ENCODE peak calls at places on chromosomes 6 and 20, in five cellular contexts. M, J, D, X and B are unnamed samples.

GRCh38 chr6:62999796-63000195 is 211.5 kb upstream of the FKBP1C start:
- DNase-seq in M (no peak), J (no peak), D (no peak), X (no peak), B (no peak)

GRCh38 chr6:100506651-100507050 is 41.9 kb upstream of the SIM1 start:
- DNase-seq in M (no peak), J (peak), D (peak), X (no peak), B (peak)

GRCh38 chr6:10151144-10151915 is 263.5 kb downstream of the TFAP2A start:
- DNase-seq in M (no peak), J (no peak), D (peak), X (no peak), B (no peak)

GRCh38 chr6:38673397-38674165 is 29.4 kb downstream of the GLO1 start:
- DNase-seq in M (no peak), J (no peak), D (no peak), X (no peak), B (no peak)

GRCh38 chr6:166626177-166627038 is 643 bp downstream of the RPS6KA2 start:
- DNase-seq in M (no peak), J (peak), D (no peak), X (no peak), B (peak)

GRCh38 chr6:105560611-105561066 is 157.8 kb upstream of the PREP start:
- DNase-seq in M (no peak), J (peak), D (peak), X (no peak), B (peak)

GRCh38 chr6:35736982-35737412 is at the start of gene ARMC12:
- DNase-seq in M (no peak), J (no peak), D (no peak), X (no peak), B (no peak)

GRCh38 chr6:166942393-166943168 is 13.8 kb downstream of the RNASET2 start:
- DNase-seq in M (no peak), J (peak), D (no peak), X (no peak), B (no peak)

GRCh38 chr6:65091561-65091960 is 615.5 kb downstream of the EYS start:
- DNase-seq in M (no peak), J (no peak), D (no peak), X (no peak), B (no peak)

GRCh38 chr6:73702444-73702843 is 6.4 kb downstream of the CD109 start:
- DNase-seq in M (no peak), J (no peak), D (no peak), X (no peak), B (no peak)

GRCh38 chr20:8805737-8806442 is 263.0 kb upstream of the PLCB4 start:
- DNase-seq in M (no peak), J (no peak), D (no peak), X (no peak), B (no peak)

DNA sequence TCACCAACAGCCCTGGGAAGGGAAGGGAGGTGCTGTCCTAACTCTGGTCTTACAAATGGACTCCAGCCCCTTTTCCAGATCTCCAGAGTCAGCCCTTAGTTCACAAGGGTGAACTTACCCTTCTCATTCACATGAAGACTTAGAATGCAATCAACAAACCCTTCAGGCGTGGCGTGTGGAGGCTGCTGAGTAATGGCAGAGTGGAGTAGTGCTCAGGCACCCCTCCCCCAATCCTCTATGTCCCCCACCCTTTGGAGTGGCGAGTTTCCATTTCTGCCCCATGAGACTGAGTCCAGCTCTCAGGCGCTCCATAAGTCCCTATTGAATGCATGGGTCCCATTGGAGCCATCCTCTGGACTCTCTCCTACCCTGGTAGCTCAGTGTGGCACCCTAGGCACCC is 3.3 kb downstream of the SNAI1 start:
- DNase-seq in M (no peak), J (no peak), D (no peak), X (no peak), B (no peak)
- H3K4me3 ChIP-seq in M (no peak), J (no peak), D (peak), X (no peak), B (peak)

DNA sequence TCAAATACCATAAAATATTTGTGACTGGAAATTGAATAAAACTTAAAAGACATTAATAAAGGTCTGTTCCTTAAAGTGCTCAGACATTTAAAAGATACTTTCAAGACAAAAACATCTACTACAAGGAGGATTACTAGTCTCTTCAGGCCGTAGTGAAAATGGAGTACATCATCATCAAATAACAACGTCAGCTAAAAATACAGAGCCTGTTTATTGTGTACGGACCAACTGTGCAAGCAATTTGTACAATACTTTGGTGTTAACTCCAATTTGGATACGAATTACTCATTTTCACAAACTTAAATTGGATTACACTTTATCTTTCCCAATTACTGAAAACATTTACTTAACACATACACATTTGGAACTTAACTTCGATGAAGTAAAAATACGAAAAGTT is 852 bp downstream of the CYP39A1 start:
- DNase-seq in M (no peak), J (no peak), D (no peak), X (no peak), B (no peak)
- H3K4me3 ChIP-seq in M (peak), J (peak), D (peak), X (peak), B (peak)

GRCh38 chr6:142302427-142303190 is 802 bp downstream of the ADGRG6 start:
- DNase-seq in M (peak), J (no peak), D (no peak), X (no peak), B (no peak)

GRCh38 chr6:142301421-142302391 is at the start of gene ADGRG6:
- DNase-seq in M (peak), J (peak), D (no peak), X (no peak), B (peak)

GRCh38 chr6:142300302-142300701 is 1.5 kb upstream of the ADGRG6 start:
- DNase-seq in M (no peak), J (peak), D (no peak), X (no peak), B (no peak)

GRCh38 chr6:142303191-142303564 is 1.4 kb downstream of the ADGRG6 start:
- DNase-seq in M (no peak), J (no peak), D (no peak), X (no peak), B (no peak)

GRCh38 chr6:142300758-142301251 is 1.0 kb upstream of the ADGRG6 start:
- DNase-seq in M (peak), J (peak), D (peak), X (no peak), B (peak)
- H3K4me3 ChIP-seq in M (peak), J (peak), D (peak), X (no peak), B (peak)

GRCh38 chr6:154738561-154738961 is 5.3 kb downstream of the SCAF8 start:
- DNase-seq in M (no peak), J (peak), D (no peak), X (no peak), B (peak)
- H3K4me3 ChIP-seq in M (no peak), J (no peak), D (no peak), X (no peak), B (no peak)

GRCh38 chr6:71080793-71081192 is 123.9 kb upstream of the B3GAT2 start:
- DNase-seq in M (no peak), J (peak), D (peak), X (no peak), B (peak)

GRCh38 chr6:71077655-71078054 is 120.8 kb upstream of the B3GAT2 start:
- DNase-seq in M (no peak), J (no peak), D (no peak), X (no peak), B (no peak)

GRCh38 chr6:71079707-71080106 is 122.8 kb upstream of the B3GAT2 start:
- DNase-seq in M (no peak), J (peak), D (no peak), X (no peak), B (peak)

GRCh38 chr6:71080151-71080550 is 123.3 kb upstream of the B3GAT2 start:
- DNase-seq in M (no peak), J (peak), D (no peak), X (no peak), B (no peak)

GRCh38 chr6:71082033-71082620 is 125.3 kb upstream of the B3GAT2 start:
- DNase-seq in M (no peak), J (peak), D (no peak), X (no peak), B (peak)
- H3K4me3 ChIP-seq in M (no peak), J (peak), D (no peak), X (peak), B (no peak)

GRCh38 chr6:130814506-130814905 is 12.7 kb upstream of the SMLR1 start:
- DNase-seq in M (no peak), J (no peak), D (no peak), X (no peak), B (no peak)

GRCh38 chr6:130815200-130816071 is 11.8 kb upstream of the SMLR1 start:
- DNase-seq in M (no peak), J (no peak), D (no peak), X (no peak), B (no peak)

GRCh38 chr6:130811932-130812331 is 15.3 kb upstream of the SMLR1 start:
- DNase-seq in M (no peak), J (peak), D (peak), X (no peak), B (peak)

GRCh38 chr6:130810307-130811030 is 16.7 kb upstream of the SMLR1 start:
- DNase-seq in M (no peak), J (no peak), D (no peak), X (no peak), B (peak)
- H3K4me3 ChIP-seq in M (no peak), J (no peak), D (no peak), X (no peak), B (no peak)

GRCh38 chr6:41427642-41428401 is 92.4 kb downstream of the NCR2 start:
- DNase-seq in M (peak), J (no peak), D (no peak), X (peak), B (no peak)

GRCh38 chr6:41426888-41427641 is 91.7 kb downstream of the NCR2 start:
- DNase-seq in M (no peak), J (no peak), D (no peak), X (no peak), B (no peak)

GRCh38 chr6:41425511-41425910 is 90.1 kb downstream of the NCR2 start:
- DNase-seq in M (no peak), J (no peak), D (no peak), X (no peak), B (no peak)

GRCh38 chr6:41424370-41425058 is 89.1 kb downstream of the NCR2 start:
- DNase-seq in M (peak), J (peak), D (peak), X (peak), B (peak)

DNA sequence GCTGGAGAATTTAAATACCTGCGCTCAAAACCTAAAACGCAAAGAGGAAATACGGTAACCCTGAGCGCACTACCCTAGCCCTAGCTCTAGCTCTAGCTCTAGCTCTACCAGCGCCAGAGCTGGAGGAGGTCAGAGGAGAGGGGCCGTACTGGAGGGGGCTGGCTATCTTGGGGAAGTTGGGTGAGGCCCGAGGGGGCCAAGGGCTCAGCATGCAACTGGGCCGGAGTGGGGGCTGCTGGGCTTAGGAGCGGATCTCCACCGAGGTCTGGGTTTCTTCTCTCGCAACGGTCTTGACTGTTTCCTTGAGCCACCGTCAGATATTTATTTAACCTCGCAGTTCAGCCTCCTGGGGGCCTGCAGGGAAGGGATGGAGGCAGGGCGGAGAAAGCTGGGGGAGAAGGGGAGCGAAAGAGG is 91.0 kb downstream of the NCR2 start:
- DNase-seq in M (no peak), J (no peak), D (no peak), X (no peak), B (peak)
- H3K4me3 ChIP-seq in M (no peak), J (no peak), D (peak), X (no peak), B (peak)